ENCODE peak calls at places on chromosomes 7 and 10, in five cellular contexts. U is IMR-90, L is H9, W is H1, N is mesenchymal stem cell. C is an unnamed sample.

GRCh38 chr7:134632937-134633540 is 13.6 kb upstream of the BPGM start:
- DNase-seq in N (peak; percentile 63), U (peak; percentile 69), W (no peak), L (no peak), C (peak; percentile 30)

GRCh38 chr7:33873981-33874750 is 31.2 kb upstream of the BMPER start:
- DNase-seq in L (no peak), W (no peak), U (peak; percentile 81), N (peak; percentile 52), C (no peak)

GRCh38 chr10:113454341-113455061 is 98.4 kb upstream of the HABP2 start:
- DNase-seq in L (peak; percentile 78), W (peak; percentile 88), N (peak; percentile 37), U (peak; percentile 12), C (peak; percentile 38)

GRCh38 chr7:85669139-85669692 is 482.4 kb upstream of the SEMA3D start:
- DNase-seq in U (no peak), L (no peak), W (no peak), N (no peak), C (no peak)

GRCh38 chr10:92811986-92812385 is 36.3 kb upstream of the EXOC6 start:
- DNase-seq in W (peak; percentile 17), L (no peak), N (no peak), U (no peak), C (peak; percentile 29)

GRCh38 chr7:140045697-140046096 is 17.1 kb downstream of the PARP12 start:
- DNase-seq in U (no peak), L (no peak), W (peak; percentile 13), N (no peak), C (no peak)

GRCh38 chr10:117477961-117478670 is 64.4 kb upstream of the EMX2 start:
- DNase-seq in U (peak; percentile 19), L (no peak), N (peak; percentile 57), W (no peak), C (no peak)

GRCh38 chr7:40621592-40621998 is 486.8 kb downstream of the SUGCT start:
- DNase-seq in U (no peak), N (no peak), L (no peak), W (no peak), C (no peak)

GRCh38 chr10:3652886-3653285 is 132.1 kb downstream of the KLF6 start:
- DNase-seq in W (no peak), N (no peak), L (no peak), U (peak; percentile 40), C (no peak)

GRCh38 chr7:79979437-79979836 is 155.2 kb upstream of the GNAI1 start:
- DNase-seq in L (no peak), U (peak; percentile 92), N (peak; percentile 88), W (no peak), C (no peak)

GRCh38 chr7:101121996-101122932 is 4.6 kb upstream of the SERPINE1 start:
- DNase-seq in U (peak; percentile 99), W (no peak), L (peak; percentile 76), N (peak; percentile 99), C (no peak)

GRCh38 chr7:102933763-102934162 is 21.0 kb downstream of the LRRC17 start:
- DNase-seq in L (peak; percentile 78), U (peak; percentile 97), N (peak; percentile 86), W (peak; percentile 60), C (peak; percentile 72)

GRCh38 chr7:28207486-28208158 is 27.0 kb upstream of the JAZF1 start:
- DNase-seq in L (no peak), U (no peak), W (no peak), N (no peak), C (no peak)

GRCh38 chr10:62464308-62464707 is 90.1 kb downstream of the ZNF365 start:
- DNase-seq in L (no peak), W (no peak), N (peak; percentile 17), U (peak; percentile 23), C (no peak)

GRCh38 chr10:44857363-44858016 is 53.6 kb upstream of the TMEM72 start:
- DNase-seq in L (peak; percentile 92), U (peak; percentile 84), W (peak; percentile 97), N (peak; percentile 78), C (peak; percentile 93)

GRCh38 chr7:39086638-39087360 is 109.1 kb downstream of the POU6F2 start:
- DNase-seq in L (no peak), U (no peak), N (no peak), W (no peak), C (no peak)

GRCh38 chr7:29194594-29195417 is at the start of gene CHN2:
- DNase-seq in N (peak; percentile 56), W (peak; percentile 82), L (peak; percentile 67), U (no peak), C (peak; percentile 62)

GRCh38 chr10:13989616-13990015 is 341.1 kb downstream of the FRMD4A start:
- DNase-seq in W (no peak), U (no peak), L (no peak), N (no peak), C (no peak)

GRCh38 chr7:40232242-40232929 is 97.6 kb downstream of the SUGCT start:
- DNase-seq in W (no peak), L (no peak), U (peak; percentile 80), N (peak; percentile 70), C (peak; percentile 26)

GRCh38 chr10:132527338-132528063 is 10.1 kb upstream of the INPP5A start:
- DNase-seq in L (no peak), N (no peak), U (no peak), W (no peak), C (no peak)

GRCh38 chr7:155259791-155260497 is 37.7 kb upstream of the INSIG1 start:
- DNase-seq in N (no peak), L (no peak), U (no peak), W (no peak), C (no peak)

GRCh38 chr10:98425511-98426352 is 10.8 kb upstream of the PYROXD2 start:
- DNase-seq in U (peak; percentile 26), N (peak; percentile 31), L (peak; percentile 83), W (peak; percentile 87), C (peak; percentile 46)

GRCh38 chr10:123945506-123945905 is 53.9 kb upstream of the CPXM2 start:
- DNase-seq in W (no peak), U (peak; percentile 2), L (peak; percentile 42), N (peak; percentile 21), C (no peak)

GRCh38 chr10:78656815-78657621 is 411.7 kb upstream of the ZMIZ1 start:
- DNase-seq in W (no peak), N (peak; percentile 33), U (no peak), L (no peak), C (peak; percentile 99)

GRCh38 chr7:99733448-99733847 is 1.5 kb downstream of the CYP3A7 start:
- DNase-seq in W (peak; percentile 52), L (peak; percentile 31), N (no peak), U (no peak), C (no peak)

GRCh38 chr7:37480642-37481041 is 32.0 kb upstream of the ELMO1 start:
- DNase-seq in U (no peak), L (no peak), W (no peak), N (no peak), C (no peak)

GRCh38 chr10:121595321-121595805 is 2.9 kb downstream of the FGFR2 start:
- DNase-seq in U (no peak), N (no peak), L (no peak), W (no peak), C (no peak)

GRCh38 chr10:92822060-92822634 is 26.2 kb upstream of the EXOC6 start:
- DNase-seq in W (peak; percentile 7), N (peak; percentile 88), L (no peak), U (peak; percentile 95), C (no peak)

GRCh38 chr7:74061840-74062539 is 21.6 kb upstream of the LIMK1 start:
- DNase-seq in N (peak; percentile 93), L (peak; percentile 61), W (no peak), U (peak; percentile 91), C (no peak)

GRCh38 chr10:84715911-84716310 is 387.5 kb downstream of the CCSER2 start:
- DNase-seq in L (peak; percentile 77), W (peak; percentile 76), U (peak; percentile 8), N (no peak), C (peak; percentile 40)

GRCh38 chr10:89118091-89118490 is 89.0 kb downstream of the CH25H start:
- DNase-seq in N (peak; percentile 40), L (no peak), W (no peak), U (peak; percentile 69), C (no peak)

DNA sequence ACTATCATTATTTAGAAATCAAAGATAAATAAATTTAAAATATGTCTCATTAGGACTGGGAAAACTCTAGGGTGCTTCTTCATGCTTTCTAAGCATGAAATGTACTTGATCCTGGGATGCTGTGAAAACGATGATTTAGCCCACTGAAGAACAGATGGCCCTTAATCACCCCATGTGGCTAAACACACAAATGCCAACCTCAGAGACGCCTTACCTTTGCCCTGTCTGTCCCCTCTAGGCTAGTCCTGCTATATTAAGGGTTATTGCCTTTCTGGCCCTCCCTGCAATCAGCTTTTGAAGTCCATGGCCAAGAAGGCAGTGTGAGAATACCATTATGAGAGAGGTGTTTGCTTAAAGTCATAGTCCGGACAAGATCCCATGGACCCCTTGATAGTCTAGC is 217.2 kb downstream of the TWIST1 start:
- DNase-seq in U (no peak), N (no peak), W (no peak), L (no peak), C (no peak)
- H2BK15ac ChIP-seq in U (no peak overlapping the region), N (no peak overlapping the region), W (no peak overlapping the region), L (no peak overlapping the region), C (no peak overlapping the region)

GRCh38 chr10:77458986-77459590 is 178.5 kb downstream of the KCNMA1 start:
- DNase-seq in N (peak; percentile 89), U (peak; percentile 49), W (no peak), L (no peak), C (no peak)
- H3K14ac ChIP-seq in N (no peak overlapping the region), U (peak overlapping the region; percentile 14), W (no peak overlapping the region), L (no peak overlapping the region), C (no peak overlapping the region)

GRCh38 chr7:117157871-117158209 is 165.0 kb downstream of the WNT2 start:
- DNase-seq in N (no peak), W (no peak), L (no peak), U (no peak), C (no peak)
- H3K9ac ChIP-seq in N (peak overlapping the region; percentile 87), W (no peak overlapping the region), L (no peak overlapping the region), U (peak overlapping the region; percentile 63), C (no peak overlapping the region)

GRCh38 chr7:90587766-90588165 is 8.4 kb upstream of the CDK14 start:
- DNase-seq in U (no peak), L (no peak), N (no peak), W (no peak), C (no peak)
- H2BK15ac ChIP-seq in U (no peak overlapping the region), L (no peak overlapping the region), N (no peak overlapping the region), W (no peak overlapping the region), C (no peak overlapping the region)

GRCh38 chr7:152505606-152506005 is 69.8 kb upstream of the KMT2C start:
- DNase-seq in N (no peak), W (no peak), L (no peak), U (no peak), C (no peak)

GRCh38 chr7:152502813-152503790 is 67.3 kb upstream of the KMT2C start:
- DNase-seq in U (no peak), L (no peak), W (no peak), N (no peak), C (no peak)

GRCh38 chr7:152501506-152501905 is 65.7 kb upstream of the KMT2C start:
- DNase-seq in L (no peak), W (no peak), U (no peak), N (no peak), C (no peak)

GRCh38 chr7:152504367-152504766 is 68.6 kb upstream of the KMT2C start:
- DNase-seq in L (no peak), N (no peak), U (no peak), W (no peak), C (no peak)

DNA sequence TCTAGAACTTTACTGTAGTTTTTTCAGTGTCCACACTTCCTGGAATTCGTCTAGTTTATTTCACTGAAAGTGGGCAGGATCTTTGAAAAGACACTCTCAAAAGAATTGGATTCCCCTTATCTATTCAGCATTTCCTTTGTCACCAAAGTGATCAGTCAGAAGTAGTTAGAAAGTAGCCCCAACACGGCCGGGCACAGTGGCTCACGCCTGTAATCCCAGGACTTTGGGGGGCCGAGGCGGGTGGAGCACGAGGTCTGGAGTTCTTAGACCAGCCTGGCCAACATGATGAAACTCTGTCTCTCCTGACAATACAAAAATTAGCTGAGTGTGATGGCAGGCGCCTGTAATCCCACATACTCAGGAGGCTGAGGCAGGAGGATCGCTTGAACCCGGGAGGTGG is 69.0 kb upstream of the KMT2C start:
- DNase-seq in N (no peak), U (no peak), W (no peak), L (no peak), C (no peak)
- H3K14ac ChIP-seq in N (no peak overlapping the region), U (no peak overlapping the region), W (no peak overlapping the region), L (no peak overlapping the region), C (no peak overlapping the region)